ENCODE peak calls at places on chromosomes 4 and X, in nine cellular contexts. One of them, this sample, is unnamed.

GRCh38 chr4:140556372-140557085 is 12.2 kb downstream of the UCP1 start:
- DNase-seq in NB4: no peak
- DNase-seq in cardiac fibroblast: no peak
- DNase-seq in CD4-positive, alpha-beta T cell: no peak
- DNase-seq in AG04449: no peak
- DNase-seq in fibroblast of mammary gland: no peak
- DNase-seq in A549: no peak
- DNase-seq in CD8-positive, alpha-beta T cell: no peak
- DNase-seq in AG10803: no peak
- DNase-seq in this sample: no peak

GRCh38 chr4:82223715-82224114 is 150.1 kb downstream of the HNRNPD start:
- DNase-seq in CD4-positive, alpha-beta T cell: no peak
- DNase-seq in A549: no peak
- DNase-seq in fibroblast of mammary gland: no peak
- DNase-seq in NB4: peak
- DNase-seq in CD8-positive, alpha-beta T cell: no peak
- DNase-seq in AG04449: no peak
- DNase-seq in AG10803: no peak
- DNase-seq in cardiac fibroblast: no peak
- DNase-seq in this sample: no peak

GRCh38 chrX:154597221-154597620 is 12.3 kb downstream of the CTAG1A start:
- DNase-seq in AG04449: no peak
- DNase-seq in AG10803: no peak
- DNase-seq in A549: no peak
- DNase-seq in CD4-positive, alpha-beta T cell: no peak
- DNase-seq in fibroblast of mammary gland: no peak
- DNase-seq in CD8-positive, alpha-beta T cell: no peak
- DNase-seq in cardiac fibroblast: no peak
- DNase-seq in NB4: no peak
- DNase-seq in this sample: no peak

GRCh38 chr4:25095756-25096552 is 64.3 kb downstream of the SEPSECS start:
- DNase-seq in cardiac fibroblast: no peak
- DNase-seq in CD4-positive, alpha-beta T cell: no peak
- DNase-seq in NB4: no peak
- DNase-seq in AG04449: no peak
- DNase-seq in CD8-positive, alpha-beta T cell: no peak
- DNase-seq in fibroblast of mammary gland: no peak
- DNase-seq in AG10803: no peak
- DNase-seq in A549: no peak
- DNase-seq in this sample: no peak

GRCh38 chr4:5045099-5045498 is 6.2 kb upstream of the STK32B start:
- DNase-seq in CD4-positive, alpha-beta T cell: no peak
- DNase-seq in fibroblast of mammary gland: peak
- DNase-seq in NB4: peak
- DNase-seq in A549: no peak
- DNase-seq in AG10803: peak
- DNase-seq in cardiac fibroblast: no peak
- DNase-seq in CD8-positive, alpha-beta T cell: no peak
- DNase-seq in AG04449: no peak
- DNase-seq in this sample: no peak

GRCh38 chr4:152118819-152119553 is 358.2 kb upstream of the GATB start:
- DNase-seq in CD4-positive, alpha-beta T cell: no peak
- DNase-seq in cardiac fibroblast: no peak
- DNase-seq in A549: no peak
- DNase-seq in AG04449: no peak
- DNase-seq in AG10803: no peak
- DNase-seq in NB4: no peak
- DNase-seq in CD8-positive, alpha-beta T cell: no peak
- DNase-seq in fibroblast of mammary gland: no peak
- DNase-seq in this sample: no peak

GRCh38 chr4:86414686-86415085 is 54.8 kb upstream of the MAPK10 start:
- DNase-seq in A549: no peak
- DNase-seq in AG04449: no peak
- DNase-seq in AG10803: no peak
- DNase-seq in CD8-positive, alpha-beta T cell: no peak
- DNase-seq in fibroblast of mammary gland: no peak
- DNase-seq in cardiac fibroblast: no peak
- DNase-seq in NB4: no peak
- DNase-seq in CD4-positive, alpha-beta T cell: no peak
- DNase-seq in this sample: no peak

GRCh38 chr4:19707876-19708275 is 543.8 kb upstream of the SLIT2 start:
- DNase-seq in cardiac fibroblast: peak
- DNase-seq in fibroblast of mammary gland: no peak
- DNase-seq in AG10803: no peak
- DNase-seq in NB4: no peak
- DNase-seq in CD8-positive, alpha-beta T cell: no peak
- DNase-seq in CD4-positive, alpha-beta T cell: no peak
- DNase-seq in A549: no peak
- DNase-seq in AG04449: no peak
- DNase-seq in this sample: no peak

GRCh38 chrX:150184487-150184886 is 178.6 kb upstream of the MAMLD1 start:
- DNase-seq in AG10803: no peak
- DNase-seq in CD8-positive, alpha-beta T cell: no peak
- DNase-seq in CD4-positive, alpha-beta T cell: no peak
- DNase-seq in AG04449: no peak
- DNase-seq in NB4: no peak
- DNase-seq in cardiac fibroblast: peak
- DNase-seq in fibroblast of mammary gland: no peak
- DNase-seq in A549: no peak
- DNase-seq in this sample: no peak

GRCh38 chrX:109624641-109625311 is at the start of gene KCNE5:
- DNase-seq in NB4: no peak
- DNase-seq in cardiac fibroblast: no peak
- DNase-seq in A549: no peak
- DNase-seq in CD8-positive, alpha-beta T cell: no peak
- DNase-seq in fibroblast of mammary gland: no peak
- DNase-seq in AG04449: no peak
- DNase-seq in CD4-positive, alpha-beta T cell: no peak
- DNase-seq in AG10803: no peak
- DNase-seq in this sample: no peak

GRCh38 chr4:146508229-146508939 is 13.4 kb downstream of the SLC10A7 start:
- DNase-seq in NB4: no peak
- DNase-seq in CD8-positive, alpha-beta T cell: no peak
- DNase-seq in fibroblast of mammary gland: no peak
- DNase-seq in AG04449: no peak
- DNase-seq in A549: no peak
- DNase-seq in AG10803: no peak
- DNase-seq in CD4-positive, alpha-beta T cell: no peak
- DNase-seq in cardiac fibroblast: no peak
- DNase-seq in this sample: no peak

GRCh38 chr4:146511381-146511780 is 10.4 kb downstream of the SLC10A7 start:
- DNase-seq in A549: no peak
- DNase-seq in CD8-positive, alpha-beta T cell: no peak
- DNase-seq in fibroblast of mammary gland: no peak
- DNase-seq in cardiac fibroblast: no peak
- DNase-seq in NB4: no peak
- DNase-seq in CD4-positive, alpha-beta T cell: no peak
- DNase-seq in AG04449: no peak
- DNase-seq in AG10803: no peak
- DNase-seq in this sample: no peak

GRCh38 chr4:146513548-146513947 is 8.2 kb downstream of the SLC10A7 start:
- DNase-seq in NB4: no peak
- DNase-seq in CD4-positive, alpha-beta T cell: no peak
- DNase-seq in fibroblast of mammary gland: no peak
- DNase-seq in CD8-positive, alpha-beta T cell: no peak
- DNase-seq in cardiac fibroblast: no peak
- DNase-seq in A549: no peak
- DNase-seq in AG10803: no peak
- DNase-seq in AG04449: no peak
- DNase-seq in this sample: no peak

GRCh38 chr4:146507607-146508006 is 14.1 kb downstream of the SLC10A7 start:
- DNase-seq in cardiac fibroblast: no peak
- DNase-seq in AG04449: no peak
- DNase-seq in NB4: no peak
- DNase-seq in fibroblast of mammary gland: no peak
- DNase-seq in AG10803: no peak
- DNase-seq in A549: no peak
- DNase-seq in CD8-positive, alpha-beta T cell: no peak
- DNase-seq in CD4-positive, alpha-beta T cell: no peak
- DNase-seq in this sample: no peak

GRCh38 chr4:146510942-146511341 is 10.8 kb downstream of the SLC10A7 start:
- DNase-seq in AG04449: no peak
- DNase-seq in NB4: no peak
- DNase-seq in CD8-positive, alpha-beta T cell: no peak
- DNase-seq in A549: no peak
- DNase-seq in CD4-positive, alpha-beta T cell: no peak
- DNase-seq in fibroblast of mammary gland: no peak
- DNase-seq in cardiac fibroblast: no peak
- DNase-seq in AG10803: no peak
- DNase-seq in this sample: no peak
- TF ChIP-seq CTCF in AG04449: no peak
- TF ChIP-seq CTCF in NB4: no peak
- TF ChIP-seq CTCF in CD8-positive, alpha-beta T cell: no peak
- TF ChIP-seq CTCF in A549: no peak
- TF ChIP-seq CTCF in CD4-positive, alpha-beta T cell: no peak
- TF ChIP-seq CTCF in fibroblast of mammary gland: no peak
- TF ChIP-seq CTCF in cardiac fibroblast: no peak
- TF ChIP-seq CTCF in AG10803: peak
- TF ChIP-seq CTCF in this sample: no peak

DNA sequence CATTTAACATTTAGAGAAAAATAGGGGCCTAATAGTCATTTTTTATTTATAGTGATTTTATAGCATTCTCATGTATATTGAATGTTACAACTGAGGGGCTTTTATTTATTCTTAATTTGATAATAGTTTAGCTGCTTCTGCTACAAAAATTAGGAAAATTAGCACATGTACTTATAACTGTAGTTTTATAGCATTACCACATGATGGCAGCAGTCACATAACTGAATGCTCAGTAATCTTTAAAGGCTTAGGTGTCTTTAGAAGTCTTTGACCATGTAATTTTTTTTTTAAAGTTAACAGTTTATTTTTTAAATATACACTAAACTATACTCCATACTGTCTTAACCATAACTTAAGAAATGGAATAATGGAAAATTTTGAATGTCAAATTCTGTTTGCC is 136.6 kb downstream of the STAG2 start:
- DNase-seq in fibroblast of mammary gland: peak
- DNase-seq in cardiac fibroblast: peak
- DNase-seq in AG04449: no peak
- DNase-seq in NB4: peak
- DNase-seq in A549: no peak
- DNase-seq in AG10803: peak
- DNase-seq in CD8-positive, alpha-beta T cell: no peak
- DNase-seq in CD4-positive, alpha-beta T cell: no peak
- DNase-seq in this sample: peak
- TF ChIP-seq CTCF in fibroblast of mammary gland: peak
- TF ChIP-seq CTCF in cardiac fibroblast: peak
- TF ChIP-seq CTCF in AG04449: peak
- TF ChIP-seq CTCF in NB4: peak
- TF ChIP-seq CTCF in A549: peak
- TF ChIP-seq CTCF in AG10803: peak
- TF ChIP-seq CTCF in CD8-positive, alpha-beta T cell: peak
- TF ChIP-seq CTCF in CD4-positive, alpha-beta T cell: peak
- TF ChIP-seq CTCF in this sample: peak

GRCh38 chr4:165115301-165115700 is 2.6 kb upstream of the TMEM192 start:
- DNase-seq in NB4: no peak
- DNase-seq in cardiac fibroblast: no peak
- DNase-seq in CD8-positive, alpha-beta T cell: no peak
- DNase-seq in CD4-positive, alpha-beta T cell: no peak
- DNase-seq in A549: no peak
- DNase-seq in AG10803: no peak
- DNase-seq in AG04449: no peak
- DNase-seq in fibroblast of mammary gland: no peak
- DNase-seq in this sample: no peak

GRCh38 chr4:165118256-165118909 is 5.7 kb upstream of the TMEM192 start:
- DNase-seq in AG10803: no peak
- DNase-seq in CD4-positive, alpha-beta T cell: no peak
- DNase-seq in AG04449: no peak
- DNase-seq in A549: no peak
- DNase-seq in cardiac fibroblast: no peak
- DNase-seq in NB4: no peak
- DNase-seq in fibroblast of mammary gland: no peak
- DNase-seq in CD8-positive, alpha-beta T cell: no peak
- DNase-seq in this sample: no peak

GRCh38 chr4:165111906-165112257 is 778 bp downstream of the TMEM192 start:
- DNase-seq in CD4-positive, alpha-beta T cell: no peak
- DNase-seq in CD8-positive, alpha-beta T cell: no peak
- DNase-seq in fibroblast of mammary gland: no peak
- DNase-seq in AG10803: no peak
- DNase-seq in cardiac fibroblast: no peak
- DNase-seq in NB4: no peak
- DNase-seq in AG04449: no peak
- DNase-seq in A549: no peak
- DNase-seq in this sample: no peak

GRCh38 chr4:165106518-165106917 is 6.1 kb downstream of the TMEM192 start:
- DNase-seq in fibroblast of mammary gland: no peak
- DNase-seq in A549: no peak
- DNase-seq in CD4-positive, alpha-beta T cell: no peak
- DNase-seq in AG04449: no peak
- DNase-seq in CD8-positive, alpha-beta T cell: no peak
- DNase-seq in AG10803: no peak
- DNase-seq in NB4: no peak
- DNase-seq in cardiac fibroblast: no peak
- DNase-seq in this sample: no peak

GRCh38 chr4:165112258-165113156 is at the start of gene TMEM192:
- DNase-seq in AG04449: no peak
- DNase-seq in CD4-positive, alpha-beta T cell: peak
- DNase-seq in cardiac fibroblast: peak
- DNase-seq in AG10803: peak
- DNase-seq in NB4: peak
- DNase-seq in fibroblast of mammary gland: peak
- DNase-seq in A549: peak
- DNase-seq in CD8-positive, alpha-beta T cell: peak
- DNase-seq in this sample: peak
- TF ChIP-seq CTCF in AG04449: peak
- TF ChIP-seq CTCF in CD4-positive, alpha-beta T cell: no peak
- TF ChIP-seq CTCF in cardiac fibroblast: peak
- TF ChIP-seq CTCF in AG10803: no peak
- TF ChIP-seq CTCF in NB4: peak
- TF ChIP-seq CTCF in fibroblast of mammary gland: no peak
- TF ChIP-seq CTCF in A549: no peak
- TF ChIP-seq CTCF in CD8-positive, alpha-beta T cell: no peak
- TF ChIP-seq CTCF in this sample: peak

DNA sequence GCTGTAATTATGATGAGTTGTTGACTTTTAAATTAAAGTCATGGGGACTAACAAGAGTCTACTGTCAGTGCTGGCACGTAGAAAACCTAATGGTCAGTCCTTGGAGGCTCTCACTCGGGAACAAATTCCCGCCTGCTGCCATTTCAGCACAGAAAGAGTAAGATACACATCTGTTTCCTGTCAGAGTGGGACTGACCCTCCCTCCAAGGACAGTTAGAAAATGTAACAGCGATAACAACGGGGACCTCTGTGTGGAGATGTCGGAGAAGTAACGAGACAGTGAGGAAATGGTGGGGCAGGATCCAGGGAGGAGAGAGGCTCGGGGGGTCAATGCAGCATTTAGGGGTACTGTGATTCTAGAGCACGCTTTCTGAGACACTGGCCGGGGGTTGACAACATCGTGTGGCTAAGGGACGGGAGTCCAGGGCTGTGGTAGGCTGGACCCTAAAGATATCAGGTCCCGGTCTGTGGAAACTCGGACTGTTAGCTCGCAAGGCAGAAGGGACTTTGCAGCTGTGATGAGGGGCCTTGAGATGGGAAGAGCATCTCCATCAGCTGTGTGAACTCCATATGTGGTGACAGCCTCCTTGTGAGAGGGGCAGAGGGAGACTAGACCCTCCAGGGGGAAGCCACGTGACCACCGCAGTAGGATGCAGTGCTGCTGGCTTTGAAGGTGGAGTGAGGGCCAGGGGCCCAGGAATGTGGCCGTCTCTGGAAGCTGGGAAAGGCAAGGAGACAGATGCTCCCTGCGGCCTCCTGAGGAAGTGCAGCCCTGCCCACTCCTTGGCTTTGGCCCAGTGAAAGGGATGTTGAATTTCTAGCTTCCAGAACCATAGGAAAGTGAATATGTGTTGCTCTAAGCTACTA is 35.8 kb upstream of the SORCS2 start:
- DNase-seq in A549: peak
- DNase-seq in AG04449: no peak
- DNase-seq in AG10803: peak
- DNase-seq in cardiac fibroblast: peak
- DNase-seq in fibroblast of mammary gland: peak
- DNase-seq in CD8-positive, alpha-beta T cell: no peak
- DNase-seq in NB4: no peak
- DNase-seq in CD4-positive, alpha-beta T cell: no peak
- DNase-seq in this sample: no peak
- TF ChIP-seq CTCF in A549: peak
- TF ChIP-seq CTCF in AG04449: peak
- TF ChIP-seq CTCF in AG10803: peak
- TF ChIP-seq CTCF in cardiac fibroblast: peak
- TF ChIP-seq CTCF in fibroblast of mammary gland: peak
- TF ChIP-seq CTCF in CD8-positive, alpha-beta T cell: no peak
- TF ChIP-seq CTCF in NB4: no peak
- TF ChIP-seq CTCF in CD4-positive, alpha-beta T cell: no peak
- TF ChIP-seq CTCF in this sample: peak

This sample was measured in AG09319.